ENCODE peak calls at places on chromosomes 12 and 14, in nine cellular contexts. P is thoracic aorta, S is fibroblast of pulmonary artery, V is IMR-90, N is A549, O is adrenal gland, H is endodermal cell, J is GM12865, C is astrocyte of the cerebellum. M is an unnamed sample.

GRCh38 chr12:66688836-66689439 is 10.1 kb upstream of the GRIP1 start:
- DNase-seq in J (peak), C (no peak), O (peak), P (no peak), N (peak), V (peak), S (peak), H (peak), M (peak)

GRCh38 chr12:30719060-30719459 is 23.4 kb upstream of the IPO8 start:
- DNase-seq in N (no peak), H (no peak), S (peak), P (no peak), C (peak), J (no peak), V (peak), O (no peak), M (no peak)

GRCh38 chr14:58746261-58746660 is 108.5 kb downstream of the DACT1 start:
- DNase-seq in V (peak), O (no peak), C (peak), H (no peak), N (peak), P (no peak), S (peak), J (no peak), M (peak)

GRCh38 chr14:50025776-50026175 is 90.6 kb downstream of the VCPKMT start:
- DNase-seq in V (peak), N (no peak), J (no peak), C (no peak), S (no peak), P (no peak), O (no peak), H (no peak), M (no peak)

GRCh38 chr14:69288001-69288771 is 28.2 kb downstream of the GALNT16 start:
- DNase-seq in S (peak), C (peak), H (peak), P (no peak), V (peak), J (no peak), N (peak), O (peak), M (peak)

GRCh38 chr14:100159107-100159864 is at the start of gene DEGS2:
- DNase-seq in P (no peak), S (no peak), H (peak), O (no peak), V (no peak), J (peak), N (peak), C (no peak), M (no peak)

GRCh38 chr14:39469094-39469710 is 37.0 kb upstream of the FBXO33 start:
- DNase-seq in P (no peak), H (peak), O (no peak), C (no peak), V (no peak), S (peak), N (no peak), J (peak), M (no peak)

GRCh38 chr12:107057071-107057834 is 36.1 kb downstream of the CRY1 start:
- DNase-seq in N (peak), V (peak), S (peak), J (no peak), P (no peak), C (no peak), O (no peak), H (no peak), M (peak)

GRCh38 chr14:76420827-76421226 is 44.9 kb downstream of the ESRRB start:
- DNase-seq in C (no peak), J (no peak), O (no peak), S (no peak), H (no peak), N (no peak), P (no peak), V (no peak), M (no peak)

GRCh38 chr12:69334138-69334537 is 14.0 kb upstream of the LYZ start:
- DNase-seq in V (no peak), H (no peak), N (no peak), J (no peak), S (no peak), C (no peak), O (no peak), P (no peak), M (no peak)

GRCh38 chr12:69331482-69331845 is 16.7 kb upstream of the LYZ start:
- DNase-seq in N (no peak), J (no peak), P (no peak), H (no peak), C (no peak), V (no peak), S (no peak), O (no peak), M (no peak)

GRCh38 chr12:69330475-69331473 is 17.4 kb upstream of the LYZ start:
- DNase-seq in P (no peak), O (peak), J (peak), H (peak), V (peak), S (no peak), C (no peak), N (no peak), M (no peak)

GRCh38 chr12:69332815-69333358 is 15.3 kb upstream of the LYZ start:
- DNase-seq in H (peak), P (no peak), S (no peak), V (no peak), C (no peak), O (no peak), J (no peak), N (no peak), M (peak)

DNA sequence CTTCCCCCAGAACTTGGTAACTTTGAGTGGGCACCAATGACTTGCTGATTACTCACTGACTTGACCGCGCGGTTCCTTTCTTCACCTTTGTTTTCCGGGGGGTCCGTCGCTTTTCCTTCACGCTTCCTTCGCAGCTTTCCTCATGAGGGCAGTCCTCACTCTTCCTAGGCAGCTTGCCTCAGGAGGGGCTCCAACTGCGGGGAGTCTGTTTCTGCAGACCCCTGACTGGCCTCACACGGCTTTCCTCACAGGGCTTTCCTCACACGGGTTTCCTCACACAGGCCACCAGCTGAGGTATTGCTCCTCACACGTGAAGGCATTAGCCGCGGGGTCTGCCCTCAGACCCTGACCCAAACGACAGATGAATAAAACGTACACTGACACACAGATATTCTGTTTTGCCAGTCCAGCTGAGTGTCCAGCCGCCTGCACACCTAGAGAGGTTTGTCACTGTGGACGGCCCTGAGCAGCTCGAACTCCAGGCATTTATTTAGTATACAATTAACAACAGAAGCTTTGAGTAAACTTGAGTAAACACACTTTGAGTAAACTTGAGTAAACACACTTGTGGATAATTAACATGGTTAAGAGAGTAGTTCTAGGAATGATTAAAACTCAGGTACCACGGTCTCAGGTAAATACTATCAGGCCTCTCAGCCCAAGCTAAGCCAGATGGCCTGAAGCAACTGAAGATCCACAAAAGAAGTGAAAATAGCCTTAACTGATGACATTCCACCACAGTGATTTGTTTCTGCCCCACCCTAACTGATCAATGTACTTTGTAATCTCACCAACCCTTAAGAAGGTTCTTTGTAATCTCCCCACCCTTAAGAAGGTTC is 16.1 kb upstream of the LYZ start:
- DNase-seq in V (no peak), H (peak), P (no peak), J (no peak), C (no peak), N (no peak), S (no peak), O (no peak), M (no peak)
- H3K4me3 ChIP-seq in V (no peak), H (peak), P (peak), J (no peak), C (no peak), N (no peak), S (no peak), O (no peak), M (no peak)

GRCh38 chr12:124727922-124728321 is 135.7 kb downstream of the SCARB1 start:
- DNase-seq in P (no peak), N (no peak), C (no peak), J (no peak), S (no peak), H (no peak), V (no peak), O (no peak), M (no peak)
- TF ChIP-seq CTCF in P (no peak), N (peak), C (peak), J (no peak), S (no peak), H (no peak), V (no peak), O (peak), M (no peak)

GRCh38 chr14:60288279-60288678 is 39.3 kb downstream of the PPM1A start:
- DNase-seq in V (no peak), J (no peak), C (no peak), H (no peak), S (no peak), N (no peak), P (no peak), O (no peak), M (no peak)
- H3K4me3 ChIP-seq in V (no peak), J (no peak), C (no peak), H (no peak), S (no peak), N (no peak), P (no peak), O (no peak), M (no peak)

GRCh38 chr14:105532735-105533141 is 6.4 kb downstream of the TMEM121 start:
- DNase-seq in S (peak), P (no peak), J (peak), N (peak), V (no peak), C (no peak), H (peak), O (no peak), M (no peak)
- TF ChIP-seq CTCF in S (peak), P (no peak), J (peak), N (peak), V (peak), C (peak), H (peak), O (no peak), M (peak)

GRCh38 chr12:131280426-131280825 is 326.7 kb downstream of the ADGRD1 start:
- DNase-seq in J (no peak), H (no peak), S (no peak), P (no peak), O (peak), N (no peak), C (no peak), V (no peak), M (no peak)

GRCh38 chr12:131282292-131283080 is 328.8 kb downstream of the ADGRD1 start:
- DNase-seq in V (no peak), O (peak), P (no peak), H (no peak), C (no peak), S (no peak), J (no peak), N (no peak), M (no peak)

GRCh38 chr12:131283191-131283861 is 329.6 kb downstream of the ADGRD1 start:
- DNase-seq in H (no peak), S (no peak), O (peak), N (no peak), P (no peak), C (no peak), J (no peak), V (no peak), M (no peak)

GRCh38 chr12:131279281-131279921 is 325.7 kb downstream of the ADGRD1 start:
- DNase-seq in S (no peak), V (no peak), N (no peak), P (no peak), C (no peak), O (no peak), H (no peak), J (no peak), M (no peak)

DNA sequence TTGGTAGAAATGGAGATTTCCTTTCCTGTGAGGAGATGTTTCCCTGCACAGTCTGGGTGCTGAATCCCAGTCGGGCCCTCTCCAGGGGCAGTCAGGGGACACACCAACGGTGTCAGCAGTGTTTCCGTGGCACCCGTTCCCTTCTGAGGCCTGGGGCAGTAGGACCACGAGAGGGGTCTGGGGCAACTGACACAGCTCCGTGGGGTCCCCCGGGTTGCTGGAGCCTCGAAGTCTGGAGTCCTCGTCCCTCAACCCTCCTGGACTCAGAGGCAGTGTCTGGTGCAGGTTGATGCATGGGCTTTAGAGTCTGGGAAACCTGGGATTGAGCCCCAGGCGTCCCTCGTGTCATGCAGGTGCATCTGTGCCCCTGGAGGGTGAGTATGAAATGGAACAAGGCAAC is 327.3 kb downstream of the ADGRD1 start:
- DNase-seq in H (no peak), J (no peak), N (no peak), S (no peak), C (no peak), P (no peak), V (no peak), O (peak), M (no peak)
- H3K4me3 ChIP-seq in H (no peak), J (no peak), N (no peak), S (no peak), C (no peak), P (no peak), V (no peak), O (no peak), M (no peak)

DNA sequence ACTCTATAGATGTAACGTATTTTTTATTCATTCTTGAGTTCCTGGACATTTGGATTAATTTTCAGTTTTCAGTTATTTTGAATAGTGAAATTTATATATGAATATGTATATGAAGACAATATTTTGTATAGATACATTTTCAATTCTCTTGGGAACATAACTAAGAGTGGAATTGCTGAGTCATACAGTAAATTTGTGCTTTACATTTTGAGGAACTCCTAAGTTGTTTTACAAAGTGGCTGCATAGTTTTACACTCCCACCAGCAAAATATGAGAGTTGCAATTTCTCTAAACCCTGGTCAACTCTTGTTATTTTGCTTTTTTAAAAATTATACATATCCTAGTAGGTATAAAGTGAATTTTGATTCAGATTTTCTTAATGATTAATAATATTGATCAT is 1838.6 kb upstream of the SEL1L start:
- DNase-seq in P (no peak), J (no peak), N (no peak), S (no peak), C (no peak), V (peak), O (no peak), H (no peak), M (no peak)
- TF ChIP-seq CTCF in P (no peak), J (no peak), N (no peak), S (no peak), C (no peak), V (no peak), O (no peak), H (no peak), M (no peak)